ENCODE peak calls at places on chromosomes 1 and 21, in six cellular contexts. Y, E, G, A, B and S are unnamed samples.

GRCh38 chr1:213327318-213327667 is 276.3 kb downstream of the RPS6KC1 start:
- DNase-seq in Y (peak), E (peak), G (peak), A (peak), B (no peak), S (peak)

GRCh38 chr1:46300673-46301405 is 2.6 kb downstream of the LRRC41 start:
- DNase-seq in Y (peak), E (no peak), G (peak), A (no peak), B (no peak), S (no peak)

GRCh38 chr1:228443395-228443794 is 26.7 kb upstream of the TRIM17 start:
- DNase-seq in Y (no peak), E (no peak), G (no peak), A (no peak), B (no peak), S (no peak)

GRCh38 chr1:95496792-95497191 is 262.8 kb downstream of the RWDD3 start:
- DNase-seq in Y (no peak), E (no peak), G (no peak), A (no peak), B (no peak), S (no peak)

GRCh38 chr1:39021431-39021830 is 4.7 kb upstream of the NDUFS5 start:
- DNase-seq in Y (no peak), E (no peak), G (no peak), A (no peak), B (no peak), S (no peak)

GRCh38 chr1:19009882-19010321 is 53.4 kb upstream of the IFFO2 start:
- DNase-seq in Y (peak), E (no peak), G (peak), A (peak), B (peak), S (peak)

GRCh38 chr1:200916152-200916551 is 21.5 kb downstream of the INAVA start:
- DNase-seq in Y (no peak), E (no peak), G (no peak), A (no peak), B (no peak), S (no peak)

GRCh38 chr1:145997156-145998023 is 1.0 kb upstream of the TXNIP start:
- DNase-seq in Y (no peak), E (peak), G (peak), A (no peak), B (no peak), S (no peak)

GRCh38 chr1:203522237-203522636 is 28.3 kb downstream of the OPTC start:
- DNase-seq in Y (peak), E (no peak), G (no peak), A (no peak), B (no peak), S (no peak)

GRCh38 chr1:55702064-55702463 is 486.9 kb upstream of the USP24 start:
- DNase-seq in Y (no peak), E (no peak), G (peak), A (no peak), B (no peak), S (no peak)

GRCh38 chr1:30657131-30658013 is 66.0 kb downstream of the MATN1 start:
- DNase-seq in Y (no peak), E (no peak), G (no peak), A (no peak), B (no peak), S (no peak)

GRCh38 chr1:203264052-203264501 is 34.6 kb upstream of the CHIT1 start:
- DNase-seq in Y (no peak), E (no peak), G (no peak), A (no peak), B (no peak), S (no peak)

GRCh38 chr1:236685917-236686814 is at the start of gene ACTN2:
- DNase-seq in Y (no peak), E (peak), G (peak), A (peak), B (no peak), S (no peak)

GRCh38 chr1:171137580-171137979 is 46.9 kb downstream of the FMO3 start:
- DNase-seq in Y (no peak), E (no peak), G (no peak), A (no peak), B (no peak), S (no peak)

GRCh38 chr1:15370781-15371467 is 38.8 kb upstream of the EFHD2 start:
- DNase-seq in Y (no peak), E (peak), G (no peak), A (no peak), B (no peak), S (no peak)

GRCh38 chr1:210367561-210367960 is 38.9 kb downstream of the HHAT start:
- DNase-seq in Y (no peak), E (no peak), G (no peak), A (no peak), B (no peak), S (no peak)

GRCh38 chr1:20727746-20728316 is 4.7 kb downstream of the SH2D5 start:
- DNase-seq in Y (no peak), E (no peak), G (no peak), A (no peak), B (no peak), S (no peak)

GRCh38 chr1:213720032-213720431 is 267.7 kb upstream of the PROX1 start:
- DNase-seq in Y (no peak), E (no peak), G (no peak), A (no peak), B (no peak), S (no peak)

GRCh38 chr1:208068908-208069307 is 158.0 kb upstream of the CD34 start:
- DNase-seq in Y (no peak), E (no peak), G (no peak), A (no peak), B (no peak), S (no peak)

GRCh38 chr1:171654705-171655214 is 2.3 kb upstream of the MYOC start:
- DNase-seq in Y (no peak), E (no peak), G (no peak), A (no peak), B (no peak), S (no peak)

GRCh38 chr1:200176181-200176580 is 148.7 kb downstream of the NR5A2 start:
- DNase-seq in Y (no peak), E (no peak), G (no peak), A (no peak), B (no peak), S (no peak)

GRCh38 chr1:84920159-84920558 is 27.2 kb upstream of the LPAR3 start:
- DNase-seq in Y (no peak), E (no peak), G (no peak), A (no peak), B (no peak), S (no peak)

GRCh38 chr1:12708956-12709555 is 6.9 kb upstream of the AADACL3 start:
- DNase-seq in Y (no peak), E (no peak), G (no peak), A (no peak), B (no peak), S (no peak)

GRCh38 chr1:32896451-32896850 is 4.7 kb downstream of the TMEM54 start:
- DNase-seq in Y (no peak), E (no peak), G (no peak), A (no peak), B (no peak), S (no peak)

GRCh38 chr1:32897082-32898049 is 3.8 kb downstream of the TMEM54 start:
- DNase-seq in Y (no peak), E (no peak), G (no peak), A (no peak), B (no peak), S (no peak)

GRCh38 chr1:32899586-32900296 is 1.4 kb downstream of the TMEM54 start:
- DNase-seq in Y (no peak), E (no peak), G (no peak), A (no peak), B (no peak), S (no peak)

GRCh38 chr1:32898958-32899357 is 2.2 kb downstream of the TMEM54 start:
- DNase-seq in Y (no peak), E (no peak), G (no peak), A (no peak), B (no peak), S (no peak)

GRCh38 chr1:32898056-32898455 is 3.1 kb downstream of the TMEM54 start:
- DNase-seq in Y (no peak), E (no peak), G (no peak), A (no peak), B (no peak), S (no peak)
- H3K4me3 ChIP-seq in Y (no peak), E (no peak), G (no peak), A (no peak), B (no peak), S (no peak)

DNA sequence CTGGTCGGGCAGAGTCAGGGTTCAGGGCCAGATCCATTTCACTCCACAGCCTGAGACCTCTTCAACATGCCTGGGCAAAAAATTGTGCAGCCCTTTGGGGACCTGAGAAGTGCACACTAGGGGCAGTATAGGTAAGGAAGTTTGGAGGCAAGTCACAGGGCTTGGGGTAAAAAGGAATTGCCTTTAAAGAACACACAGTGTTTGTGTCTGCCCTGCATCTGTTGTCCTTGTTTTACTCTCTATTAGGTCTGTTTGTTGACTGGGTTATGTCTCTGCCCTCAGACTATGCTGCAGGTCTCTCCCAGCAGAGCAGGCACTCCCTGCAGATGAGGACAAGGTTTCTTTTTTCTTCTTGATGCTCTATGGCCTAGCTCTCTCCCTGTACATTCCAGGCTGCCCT is 22.0 kb downstream of the LDLRAD2 start:
- DNase-seq in Y (no peak), E (no peak), G (no peak), A (no peak), B (no peak), S (no peak)
- TF ChIP-seq CTCF in Y (no peak), E (no peak), G (no peak), A (no peak), B (no peak), S (no peak)

DNA sequence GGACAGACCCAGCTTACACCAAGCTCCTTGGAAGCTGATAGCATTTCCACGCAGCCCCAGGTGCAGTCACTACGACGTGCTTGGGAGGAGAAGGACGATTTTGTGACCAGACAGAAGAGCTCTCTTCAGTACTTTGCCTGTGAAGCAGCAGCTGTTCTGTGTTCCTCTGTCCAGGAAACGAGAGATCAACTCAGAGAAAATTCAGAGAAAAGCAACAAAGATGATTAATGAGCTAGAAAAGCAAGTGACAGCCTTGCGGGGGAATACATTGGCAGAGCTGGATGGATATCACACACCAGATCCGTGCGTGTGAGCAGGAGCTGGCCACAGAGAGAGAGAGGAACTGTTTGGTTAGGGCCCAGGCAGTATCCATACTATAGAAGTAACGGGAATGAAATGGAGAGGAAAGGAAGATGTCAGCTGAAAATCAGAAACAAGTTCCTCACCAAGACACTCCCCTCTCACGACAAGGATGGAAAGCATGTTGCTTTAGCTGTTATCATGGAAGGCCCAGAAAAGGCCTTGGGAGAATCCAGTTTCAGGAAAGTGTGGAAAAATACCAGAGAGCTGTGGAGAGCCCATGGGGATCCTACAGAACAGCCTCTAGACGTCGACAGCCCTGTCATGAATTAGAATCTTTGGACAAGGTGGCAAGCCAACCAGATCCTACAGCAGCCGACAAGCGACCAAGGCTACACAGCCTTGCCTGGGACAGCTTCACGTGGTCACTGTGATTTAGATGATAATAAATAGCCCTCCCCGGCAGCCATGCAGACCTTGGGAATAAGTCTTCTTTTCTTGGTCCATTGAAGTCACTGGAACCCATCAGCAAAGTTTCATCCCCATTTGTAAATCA is 106.1 kb downstream of the TOMM20 start:
- DNase-seq in Y (peak), E (no peak), G (peak), A (no peak), B (no peak), S (no peak)
- H3K4me3 ChIP-seq in Y (no peak), E (no peak), G (no peak), A (no peak), B (no peak), S (no peak)

DNA sequence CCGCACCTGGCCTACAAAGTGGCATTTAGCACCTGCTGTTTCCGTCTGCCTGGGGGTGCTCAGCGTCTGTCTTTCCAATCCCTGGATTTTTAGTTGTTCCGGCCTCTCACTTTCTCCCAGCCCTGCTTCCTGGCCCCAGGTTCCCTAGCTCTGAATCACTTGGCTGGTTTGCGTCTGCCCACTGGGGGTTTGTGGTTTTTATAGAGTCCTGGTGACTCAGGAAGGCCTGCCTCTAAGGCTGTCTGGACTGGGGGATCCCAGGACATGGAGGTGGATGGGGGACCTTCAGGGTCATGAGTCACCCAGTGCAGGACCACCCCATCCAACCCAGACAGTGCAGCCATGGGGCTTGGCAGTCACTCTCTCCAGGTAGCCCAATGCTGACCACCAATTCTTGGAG is 53.5 kb downstream of the MRPL37 start:
- DNase-seq in Y (peak), E (no peak), G (peak), A (peak), B (no peak), S (no peak)
- TF ChIP-seq CTCF in Y (no peak), E (no peak), G (no peak), A (no peak), B (no peak), S (no peak)

DNA sequence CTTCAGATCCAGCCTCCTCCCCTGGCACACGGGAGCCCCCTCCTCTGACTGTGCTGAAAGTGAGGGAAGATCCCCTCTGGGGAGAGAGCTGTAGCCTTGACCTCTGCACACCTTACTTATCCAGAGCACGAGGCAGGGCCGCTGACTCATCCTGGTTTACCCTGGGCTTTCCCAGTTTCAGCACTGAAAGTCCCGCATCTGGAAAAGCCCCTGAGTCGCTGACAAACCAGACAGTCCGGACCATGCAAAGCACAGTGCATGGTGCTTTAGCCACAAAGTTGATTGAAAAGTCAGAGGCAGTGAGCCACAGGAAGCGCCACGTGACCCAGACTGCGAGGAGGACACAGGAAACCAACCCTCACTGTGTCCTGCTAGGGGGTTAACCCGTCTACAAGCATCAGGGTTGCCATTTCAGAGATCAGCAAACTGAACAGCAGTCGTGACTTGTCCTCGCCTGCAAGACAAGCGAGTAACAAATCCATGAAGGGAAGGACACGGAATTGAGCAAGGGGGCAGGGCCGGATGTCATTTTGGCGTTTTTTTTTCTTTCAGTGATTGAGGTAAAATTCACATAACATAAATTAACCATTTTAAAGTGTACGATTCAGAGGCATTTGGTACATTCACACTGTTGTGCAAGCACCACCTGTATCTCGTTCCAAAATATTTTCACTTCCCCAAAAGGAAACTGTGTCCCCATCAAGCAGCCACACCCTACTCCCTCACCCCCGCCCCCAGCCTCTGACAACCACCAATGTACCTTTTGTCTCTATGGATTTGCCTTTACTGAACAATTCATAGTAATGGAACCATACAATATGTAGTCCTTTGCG is 19.9 kb upstream of the IFNGR2 start:
- DNase-seq in Y (peak), E (peak), G (peak), A (peak), B (no peak), S (peak)
- H3K4me3 ChIP-seq in Y (no peak), E (peak), G (no peak), A (no peak), B (no peak), S (no peak)

GRCh38 chr1:1619917-1620361 is 4.6 kb downstream of the MIB2 start:
- DNase-seq in Y (no peak), E (peak), G (no peak), A (no peak), B (no peak), S (no peak)
- TF ChIP-seq CTCF in Y (peak), E (peak), G (no peak), A (no peak), B (peak), S (peak)